ENCODE peak calls at places on chromosomes 5 and 9, in four cellular contexts. A is T-helper 1 cell, N is right cardiac atrium, O is small intestine. T is an unnamed sample.
A peak's percentile ranks its signal among the peaks of the same experiment; 100 is the strongest.

GRCh38 chr5:93585054-93585751 is 2.2 kb downstream of the NR2F1 start:
- DNase-seq in O (no peak), A (no peak), N (peak; percentile 54), T (peak; percentile 67)

GRCh38 chr5:153209016-153209415 is 281.5 kb upstream of the GRIA1 start:
- DNase-seq in A (no peak), N (no peak), O (no peak), T (no peak)

GRCh38 chr5:63011158-63011557 is 432.5 kb downstream of the LRRC70 start:
- DNase-seq in A (no peak), O (no peak), N (no peak), T (no peak)

GRCh38 chr9:7974335-7975005 is 174.9 kb upstream of the DMAC1 start:
- DNase-seq in A (peak; percentile 65), O (peak; percentile 32), N (no peak), T (no peak)

GRCh38 chr5:8005416-8005815 is 136.5 kb downstream of the MTRR start:
- DNase-seq in A (no peak), O (no peak), N (no peak), T (no peak)

GRCh38 chr5:17192191-17192590 is 25.2 kb upstream of the BASP1 start:
- DNase-seq in N (no peak), A (no peak), O (peak; percentile 52), T (no peak)

GRCh38 chr5:138282918-138283742 is 8.7 kb upstream of the GFRA3 start:
- DNase-seq in A (no peak), N (peak; percentile 59), O (peak; percentile 44), T (peak; percentile 63)

GRCh38 chr5:403995-404394 is 39.0 kb upstream of the EXOC3 start:
- DNase-seq in O (no peak), A (no peak), N (no peak), T (no peak)

GRCh38 chr9:33445389-33445881 is 2.0 kb downstream of the AQP3 start:
- DNase-seq in A (no peak), O (peak; percentile 90), N (no peak), T (no peak)

GRCh38 chr9:81182421-81182820 is 506.9 kb downstream of the TLE1 start:
- DNase-seq in O (no peak), N (no peak), A (no peak), T (no peak)

GRCh38 chr9:133967024-133967741 is 24.9 kb downstream of the VAV2 start:
- DNase-seq in N (no peak), O (no peak), A (no peak), T (no peak)

GRCh38 chr5:87899109-87900100 is 369.2 kb downstream of the TMEM161B start:
- DNase-seq in N (peak; percentile 37), O (peak; percentile 2), A (no peak), T (no peak)

GRCh38 chr5:173758675-173759074 is 129.5 kb upstream of the CPEB4 start:
- DNase-seq in O (no peak), N (no peak), A (no peak), T (no peak)

GRCh38 chr5:125267636-125268248 is 521.3 kb upstream of the ZNF608 start:
- DNase-seq in O (no peak), A (no peak), N (no peak), T (no peak)

GRCh38 chr9:114908796-114909448 is 21.5 kb downstream of the TNFSF8 start:
- DNase-seq in N (no peak), O (no peak), A (peak; percentile 60), T (no peak)

T was measured in endothelial cell of umbilical vein.